ENCODE peak calls at places on chromosomes 4 and X, in nine cellular contexts. P, Q, W, T, V, M, U, K and H are unnamed samples.

GRCh38 chr4:154854362-154854761 is 73.3 kb downstream of the RBM46 start:
- DNase-seq in Q (peak; percentile 41), U (no peak), K (no peak), T (peak; percentile 20), M (peak; percentile 55), P (peak; percentile 32), V (no peak), W (peak; percentile 26), H (peak; percentile 4)

GRCh38 chr4:8831221-8832129 is 40.2 kb downstream of the HMX1 start:
- DNase-seq in U (no peak), M (no peak), K (no peak), P (no peak), Q (no peak), T (no peak), V (no peak), W (peak; percentile 10), H (no peak)

GRCh38 chr4:7335363-7336066 is 99.2 kb downstream of the PSAPL1 start:
- DNase-seq in K (no peak), Q (peak; percentile 85), M (peak; percentile 58), V (peak; percentile 13), U (no peak), T (peak; percentile 18), P (peak; percentile 60), W (peak; percentile 83), H (peak; percentile 4)

GRCh38 chr4:1137850-1138249 is 24.5 kb upstream of the RNF212 start:
- DNase-seq in Q (no peak), P (no peak), W (no peak), K (no peak), U (no peak), M (no peak), V (no peak), T (no peak), H (no peak)

GRCh38 chr4:84238247-84239090 is 260.6 kb downstream of the NKX6-1 start:
- DNase-seq in Q (no peak), T (peak; percentile 26), W (no peak), U (peak; percentile 68), V (no peak), K (peak; percentile 70), M (peak; percentile 64), P (peak; percentile 68), H (peak; percentile 21)

GRCh38 chr4:80182237-80182866 is 15.0 kb upstream of the PRDM8 start:
- DNase-seq in V (no peak), K (no peak), T (no peak), W (no peak), M (no peak), P (peak; percentile 13), Q (no peak), U (no peak), H (no peak)

GRCh38 chr4:55758570-55758969 is 61.0 kb upstream of the EXOC1L start:
- DNase-seq in T (no peak), U (no peak), M (no peak), P (peak; percentile 3), K (no peak), W (no peak), V (peak; percentile 3), Q (no peak), H (no peak)

GRCh38 chr4:54709281-54709854 is 51.6 kb downstream of the KIT start:
- DNase-seq in Q (no peak), U (no peak), P (no peak), W (no peak), K (no peak), T (no peak), M (no peak), V (peak; percentile 84), H (peak; percentile 45)

GRCh38 chrX:130975947-130976346 is 72.9 kb upstream of the ENOX2 start:
- DNase-seq in Q (peak; percentile 53), W (peak; percentile 39), V (peak; percentile 70), M (peak; percentile 79), U (peak; percentile 21), T (peak; percentile 30), K (peak; percentile 45), P (peak; percentile 62), H (peak; percentile 48)

GRCh38 chr4:20084488-20084887 is 167.2 kb upstream of the SLIT2 start:
- DNase-seq in Q (no peak), T (no peak), W (no peak), P (no peak), U (no peak), M (no peak), V (no peak), K (no peak), H (no peak)

GRCh38 chrX:39766882-39767281 is 330.9 kb downstream of the BCOR start:
- DNase-seq in W (peak; percentile 44), T (no peak), V (no peak), M (no peak), Q (no peak), U (peak; percentile 21), P (no peak), K (peak; percentile 47), H (no peak)

DNA sequence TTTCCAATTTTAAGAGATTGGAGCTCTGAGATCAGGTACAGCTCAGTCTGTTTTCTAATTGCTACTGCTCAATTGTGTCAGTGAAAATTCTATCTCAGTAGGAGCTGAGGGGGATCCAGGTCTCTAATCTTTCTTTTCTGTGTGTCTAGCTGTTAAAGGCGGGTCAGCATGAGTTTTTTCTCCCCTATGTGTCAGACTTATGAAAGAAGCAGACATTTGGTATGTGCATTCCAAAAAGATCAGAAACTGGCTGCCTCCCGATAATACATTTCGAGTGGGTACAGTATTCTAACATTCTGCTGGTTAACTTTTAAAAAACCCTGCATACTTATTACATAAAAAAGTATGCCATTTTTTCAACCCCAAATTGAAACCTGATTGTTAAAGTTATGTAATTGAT is 72.4 kb downstream of the PCDH7 start:
- DNase-seq in V (no peak), K (peak; percentile 70), T (no peak), P (no peak), W (no peak), U (peak; percentile 50), M (no peak), Q (peak; percentile 23), H (no peak)
- H3K9ac ChIP-seq in V (no peak overlapping the region), K (no peak overlapping the region), T (no peak overlapping the region), P (no peak overlapping the region), W (no peak overlapping the region), U (no peak overlapping the region), M (no peak overlapping the region), Q (no peak overlapping the region), H (no peak overlapping the region)

GRCh38 chr4:40193578-40193977 is 3.3 kb upstream of the RHOH start:
- DNase-seq in T (no peak), K (no peak), U (no peak), W (no peak), V (no peak), Q (no peak), M (no peak), P (no peak), H (no peak)
- H3K9ac ChIP-seq in T (no peak overlapping the region), K (no peak overlapping the region), U (no peak overlapping the region), W (no peak overlapping the region), V (no peak overlapping the region), Q (no peak overlapping the region), M (no peak overlapping the region), P (no peak overlapping the region), H (no peak overlapping the region)

GRCh38 chrX:318739-319578 is at the start of gene GTPBP6:
- DNase-seq in Q (peak; percentile 100), V (peak; percentile 100), K (peak; percentile 99), M (peak; percentile 97), W (peak; percentile 93), T (peak; percentile 100), U (peak; percentile 98), P (peak; percentile 99), H (peak; percentile 100)

GRCh38 chrX:316351-317325 is 2.0 kb downstream of the GTPBP6 start:
- DNase-seq in W (no peak), V (no peak), T (no peak), M (no peak), K (no peak), U (no peak), Q (no peak), P (no peak), H (no peak)

GRCh38 chrX:318068-318738 is 393 bp downstream of the GTPBP6 start:
- DNase-seq in P (peak; percentile 100), K (peak; percentile 97), V (peak; percentile 99), W (peak; percentile 88), Q (peak; percentile 100), M (peak; percentile 96), T (peak; percentile 98), U (peak; percentile 94), H (peak; percentile 97)

GRCh38 chrX:319579-320125 is 1.1 kb upstream of the GTPBP6 start:
- DNase-seq in W (no peak), K (no peak), U (no peak), V (no peak), Q (peak; percentile 35), P (peak; percentile 20), T (no peak), M (no peak), H (no peak)

GRCh38 chrX:317424-318067 is 1.1 kb downstream of the GTPBP6 start:
- DNase-seq in M (no peak), T (no peak), Q (no peak), W (peak; percentile 96), K (no peak), U (no peak), P (peak; percentile 90), V (no peak), H (no peak)
- H3K9ac ChIP-seq in M (no peak overlapping the region), T (no peak overlapping the region), Q (no peak overlapping the region), W (peak overlapping the region; percentile 84), K (no peak overlapping the region), U (peak overlapping the region; percentile 95), P (no peak overlapping the region), V (peak overlapping the region; percentile 36), H (no peak overlapping the region)

GRCh38 chr4:48343531-48343930 is 2.2 kb downstream of the SLAIN2 start:
- DNase-seq in W (no peak), P (peak; percentile 60), U (no peak), Q (no peak), K (peak; percentile 50), M (peak; percentile 13), V (peak; percentile 44), T (no peak), H (peak; percentile 22)

GRCh38 chr4:48341776-48342558 is 638 bp downstream of the SLAIN2 start:
- DNase-seq in V (peak; percentile 58), P (peak; percentile 72), U (no peak), T (peak; percentile 36), K (peak; percentile 51), W (peak; percentile 62), Q (peak; percentile 86), M (peak; percentile 22), H (peak; percentile 28)

GRCh38 chr4:48343035-48343434 is 1.7 kb downstream of the SLAIN2 start:
- DNase-seq in K (no peak), M (no peak), P (peak; percentile 38), T (no peak), U (no peak), Q (peak; percentile 10), W (no peak), V (no peak), H (no peak)

GRCh38 chr4:48340905-48341775 is at the start of gene SLAIN2:
- DNase-seq in P (peak; percentile 99), V (peak; percentile 99), M (peak; percentile 89), K (peak; percentile 98), T (peak; percentile 95), U (peak; percentile 97), W (peak; percentile 99), Q (peak; percentile 99), H (peak; percentile 97)

GRCh38 chr4:48342559-48342878 is 1.2 kb downstream of the SLAIN2 start:
- DNase-seq in U (no peak), K (no peak), P (peak; percentile 35), W (no peak), M (no peak), Q (no peak), T (no peak), V (peak; percentile 25), H (no peak)
- H3K9ac ChIP-seq in U (peak overlapping the region; percentile 97), K (peak overlapping the region; percentile 93), P (peak overlapping the region; percentile 97), W (peak overlapping the region; percentile 94), M (peak overlapping the region; percentile 92), Q (peak overlapping the region; percentile 95), T (peak overlapping the region; percentile 95), V (peak overlapping the region; percentile 91), H (peak overlapping the region; percentile 93)

GRCh38 chr4:152065545-152065944 is 304.7 kb upstream of the GATB start:
- DNase-seq in K (no peak), V (no peak), Q (no peak), T (no peak), U (no peak), P (no peak), M (no peak), W (no peak), H (no peak)
- H3K9ac ChIP-seq in K (no peak overlapping the region), V (no peak overlapping the region), Q (no peak overlapping the region), T (no peak overlapping the region), U (no peak overlapping the region), P (no peak overlapping the region), M (no peak overlapping the region), W (no peak overlapping the region), H (no peak overlapping the region)